ENCODE peak calls at places on chromosomes 11 and 22, in six cellular contexts. T is NCI-H1694; A is HTR-8/SVneo; I is stimulated activated CD4-positive, alpha-beta T cell treated with anti-CD3 and anti-CD28 coated beads, Interleukin-15, amount 100 ng/mL, for 48 hours; F is activated CD4-positive, CD25-positive, alpha-beta regulatory T cell treated with anti-CD3 and anti-CD28 coated beads, Interleukin-2, amount 50 U/mL, for 16 hours; Q is tibial artery. P is an unnamed sample.

GRCh38 chr11:7977251-7977917 is 9.8 kb upstream of the EIF3F start:
- DNase-seq in T (no peak), A (peak; percentile 49), I (no peak), F (no peak), Q (no peak), P (no peak)

GRCh38 chr11:65556470-65557279 is 1.5 kb downstream of the LTBP3 start:
- DNase-seq in T (no peak), A (no peak), I (no peak), F (no peak), Q (no peak), P (no peak)

GRCh38 chr22:46869848-46870441 is 107.5 kb downstream of the TBC1D22A start:
- DNase-seq in T (no peak), A (no peak), I (no peak), F (no peak), Q (no peak), P (no peak)

GRCh38 chr11:67351275-67352005 is 1.9 kb downstream of the POLD4 start:
- DNase-seq in T (peak; percentile 26), A (peak; percentile 95), I (no peak), F (no peak), Q (no peak), P (peak; percentile 78)

GRCh38 chr11:102007567-102008437 is 39.4 kb upstream of the CFAP300 start:
- DNase-seq in T (peak; percentile 4), A (peak; percentile 71), I (no peak), F (no peak), Q (no peak), P (no peak)

GRCh38 chr11:8905528-8906165 is 5.3 kb upstream of the AKIP1 start:
- DNase-seq in T (no peak), A (peak; percentile 36), I (no peak), F (no peak), Q (no peak), P (no peak)

GRCh38 chr11:59574467-59574866 is 41.1 kb downstream of the OSBP start:
- DNase-seq in T (no peak), A (no peak), I (no peak), F (no peak), Q (no peak), P (no peak)

GRCh38 chr22:32591620-32592019 is 117.0 kb downstream of the FBXO7 start:
- DNase-seq in T (no peak), A (no peak), I (no peak), F (no peak), Q (no peak), P (no peak)

GRCh38 chr11:78478536-78478935 is 60.9 kb upstream of the GAB2 start:
- DNase-seq in T (no peak), A (no peak), I (no peak), F (no peak), Q (no peak), P (no peak)

GRCh38 chr11:124829986-124830385 is 29.8 kb upstream of the MSANTD2 start:
- DNase-seq in T (peak; percentile 12), A (no peak), I (no peak), F (no peak), Q (no peak), P (no peak)

GRCh38 chr22:28547132-28547842 is 132.4 kb downstream of the TTC28 start:
- DNase-seq in T (no peak), A (peak; percentile 42), I (no peak), F (no peak), Q (no peak), P (no peak)

GRCh38 chr11:69877235-69877634 is 58.0 kb upstream of the FGF3 start:
- DNase-seq in T (no peak), A (no peak), I (no peak), F (no peak), Q (peak; percentile 39), P (no peak)

GRCh38 chr11:57772562-57772961 is 11.0 kb downstream of the CTNND1 start:
- DNase-seq in T (no peak), A (no peak), I (no peak), F (no peak), Q (no peak), P (no peak)

GRCh38 chr11:45052361-45052760 is 94.1 kb upstream of the PRDM11 start:
- DNase-seq in T (no peak), A (no peak), I (no peak), F (no peak), Q (no peak), P (no peak)

GRCh38 chr11:93850585-93851018 is at the start of gene VSTM5:
- DNase-seq in T (no peak), A (no peak), I (no peak), F (no peak), Q (no peak), P (no peak)

GRCh38 chr11:30046211-30046945 is 29.5 kb upstream of the KCNA4 start:
- DNase-seq in T (no peak), A (no peak), I (no peak), F (no peak), Q (no peak), P (peak; percentile 72)

GRCh38 chr11:108559340-108559739 is 34.2 kb downstream of the EXPH5 start:
- DNase-seq in T (no peak), A (peak; percentile 29), I (no peak), F (no peak), Q (no peak), P (no peak)